ENCODE peak calls at places on chromosomes 5 and 9, in ten cellular contexts. H, W, Q, Y, J, G, T, L, K and X are unnamed samples.

GRCh38 chr5:169647566-169647965 is 10.5 kb downstream of the DOCK2 start:
- DNase-seq in J (no peak), L (no peak), T (no peak), Q (no peak), K (no peak), Y (no peak), G (peak; percentile 9), W (no peak), H (no peak), X (no peak)

GRCh38 chr5:143918961-143919360 is 107.0 kb downstream of the HMHB1 start:
- DNase-seq in K (no peak), Y (no peak), W (no peak), H (no peak), G (no peak), T (no peak), Q (no peak), L (no peak), J (no peak), X (no peak)

GRCh38 chr9:107484117-107484723 is 5.3 kb downstream of the KLF4 start:
- DNase-seq in G (peak; percentile 91), J (peak; percentile 64), H (no peak), W (no peak), T (peak; percentile 64), L (peak; percentile 57), Q (peak; percentile 51), Y (peak; percentile 64), K (peak; percentile 74), X (peak; percentile 93)

GRCh38 chr5:96509721-96510383 is 76.8 kb upstream of the PCSK1 start:
- DNase-seq in K (peak; percentile 61), L (no peak), G (peak; percentile 95), Q (peak; percentile 87), Y (peak; percentile 92), H (no peak), T (no peak), W (no peak), J (no peak), X (peak; percentile 93)

GRCh38 chr5:146331257-146331822 is 7.3 kb upstream of the POU4F3 start:
- DNase-seq in Q (no peak), W (no peak), K (no peak), J (no peak), G (no peak), T (no peak), H (no peak), Y (no peak), L (peak; percentile 85), X (no peak)

GRCh38 chr9:3491450-3491849 is 34.4 kb downstream of the RFX3 start:
- DNase-seq in L (no peak), J (no peak), T (no peak), W (no peak), G (no peak), H (no peak), Y (no peak), K (no peak), Q (no peak), X (no peak)

GRCh38 chr5:88145603-88146467 is 122.8 kb downstream of the TMEM161B start:
- DNase-seq in J (no peak), G (no peak), Q (no peak), K (peak; percentile 20), H (no peak), W (no peak), T (no peak), Y (peak; percentile 52), L (peak; percentile 79), X (peak; percentile 2)

GRCh38 chr9:98415782-98416181 is 160.3 kb upstream of the TBC1D2 start:
- DNase-seq in G (no peak), L (peak; percentile 61), K (no peak), J (no peak), W (no peak), T (no peak), Q (no peak), H (no peak), Y (no peak), X (no peak)

GRCh38 chr5:134519989-134520388 is 5.5 kb upstream of the JADE2 start:
- DNase-seq in H (no peak), Y (no peak), W (no peak), G (no peak), L (no peak), Q (no peak), J (no peak), K (no peak), T (no peak), X (no peak)

GRCh38 chr9:2023532-2023931 is 8.4 kb downstream of the SMARCA2 start:
- DNase-seq in H (no peak), T (no peak), Y (no peak), Q (no peak), G (no peak), J (no peak), K (no peak), W (no peak), L (no peak), X (no peak)

GRCh38 chr5:6703791-6704190 is 9.4 kb upstream of the TENT4A start:
- DNase-seq in J (no peak), Q (no peak), H (no peak), W (no peak), T (no peak), Y (peak; percentile 69), L (no peak), G (peak; percentile 54), K (no peak), X (no peak)

GRCh38 chr5:92378961-92379611 is 996.0 kb upstream of the ARRDC3 start:
- DNase-seq in W (no peak), L (peak; percentile 90), Q (no peak), H (no peak), G (peak; percentile 76), T (no peak), Y (peak; percentile 72), J (no peak), K (peak; percentile 61), X (peak; percentile 39)

GRCh38 chr5:77987331-77987730 is 211.2 kb upstream of the TBCA start:
- DNase-seq in Y (no peak), W (no peak), K (no peak), J (no peak), H (no peak), G (no peak), L (no peak), Q (no peak), T (no peak), X (no peak)

GRCh38 chr5:2877520-2877919 is 126.0 kb upstream of the IRX2 start:
- DNase-seq in H (peak; percentile 27), J (no peak), W (no peak), G (no peak), Y (no peak), T (no peak), K (no peak), L (peak; percentile 29), Q (no peak), X (no peak)

GRCh38 chr5:140084466-140084865 is 29.4 kb upstream of the PURA start:
- DNase-seq in J (no peak), K (no peak), Q (no peak), H (no peak), W (no peak), T (no peak), Y (peak; percentile 2), G (no peak), L (no peak), X (no peak)

GRCh38 chr5:4580772-4581171 is 559.4 kb upstream of the ADAMTS16 start:
- DNase-seq in K (no peak), Y (no peak), Q (no peak), G (no peak), W (no peak), H (no peak), L (no peak), T (no peak), J (no peak), X (no peak)

GRCh38 chr9:124770359-124771020 is 621 bp downstream of the NR6A1 start:
- DNase-seq in T (no peak), Y (no peak), H (no peak), K (no peak), J (peak; percentile 67), Q (peak; percentile 54), W (no peak), G (no peak), L (peak; percentile 82), X (no peak)

DNA sequence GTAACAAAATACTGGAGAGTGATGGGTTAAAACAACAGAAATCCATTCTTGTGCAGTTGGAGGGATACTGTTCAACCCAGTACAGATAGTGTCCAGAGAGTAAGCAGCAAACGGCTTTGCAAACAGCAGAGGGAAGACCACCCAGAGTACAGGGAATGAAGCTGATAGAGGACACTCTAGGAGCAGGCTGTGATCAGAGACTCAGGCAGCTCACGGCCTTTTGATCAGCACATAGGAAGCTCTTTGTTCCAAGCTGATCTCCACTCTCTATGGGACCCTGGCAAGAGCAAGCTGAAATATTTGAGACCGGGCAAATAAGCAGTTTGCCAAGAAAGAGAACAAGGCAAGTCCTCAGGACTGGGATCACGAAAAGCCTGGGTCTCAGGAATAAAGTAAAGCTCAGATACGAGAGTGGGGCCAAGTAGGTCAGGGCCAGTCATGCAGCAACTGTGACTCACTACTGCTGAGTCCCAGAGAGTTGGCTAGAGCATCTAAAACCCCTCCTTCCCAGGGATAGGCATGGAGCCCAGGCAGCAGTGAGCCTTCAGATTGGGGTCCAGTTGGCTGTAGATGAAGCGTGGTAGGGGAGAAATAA is 52.4 kb downstream of the MELK start:
- DNase-seq in T (peak; percentile 7), Q (peak; percentile 32), J (no peak), W (peak; percentile 10), H (peak; percentile 65), L (no peak), K (peak; percentile 73), G (peak; percentile 79), Y (peak; percentile 87), X (peak; percentile 71)
- H3K4me3 ChIP-seq in T (no peak overlapping the region), Q (no peak overlapping the region), J (no peak overlapping the region), W (no peak overlapping the region), H (no peak overlapping the region), L (no peak overlapping the region), K (no peak overlapping the region), G (no peak overlapping the region), Y (no peak overlapping the region), X (no peak overlapping the region)

GRCh38 chr5:141094481-141095262 is at the start of gene PCDHB2:
- DNase-seq in L (peak; percentile 91), Y (peak; percentile 23), T (no peak), Q (peak; percentile 35), W (no peak), H (no peak), J (no peak), K (peak; percentile 15), G (peak; percentile 1), X (peak; percentile 17)
- TF ChIP-seq CTCF in L (peak; percentile 90), Y (peak; percentile 25), T (no peak), Q (peak; percentile 58), W (no peak), H (no peak), J (no peak), K (peak; percentile 15), G (peak; percentile 2), X (no peak)

GRCh38 chr9:134408389-134408788 is 82.1 kb downstream of the RXRA start:
- DNase-seq in T (no peak), K (no peak), H (no peak), L (no peak), W (no peak), Y (no peak), J (no peak), Q (no peak), G (no peak), X (no peak)
- H3K4me3 ChIP-seq in T (no peak overlapping the region), K (no peak overlapping the region), H (no peak overlapping the region), L (no peak overlapping the region), W (no peak overlapping the region), Y (no peak overlapping the region), J (no peak overlapping the region), Q (no peak overlapping the region), G (no peak overlapping the region), X (no peak overlapping the region)

DNA sequence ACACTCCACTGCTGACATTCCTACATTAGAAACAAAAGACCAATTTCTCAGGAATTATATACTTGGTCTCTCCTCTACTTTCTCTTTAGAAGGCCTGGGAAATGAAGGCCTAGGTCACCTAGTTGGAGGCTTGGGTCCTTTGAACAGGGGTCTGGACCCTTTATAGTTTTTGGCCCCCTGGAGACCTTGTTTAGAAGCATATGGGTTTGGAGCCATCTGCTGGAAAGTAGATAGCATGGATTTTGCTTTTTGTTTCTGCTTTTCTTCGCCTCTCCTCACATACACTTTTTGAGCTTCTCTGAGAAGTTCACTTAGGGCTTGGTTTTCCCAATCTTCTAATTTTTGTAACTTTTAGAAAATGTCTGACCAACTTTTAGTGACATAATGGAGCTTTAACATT is 67.1 kb upstream of the CDK20 start:
- DNase-seq in Y (peak; percentile 12), J (no peak), L (peak; percentile 54), G (peak; percentile 64), Q (no peak), T (no peak), W (no peak), K (no peak), H (no peak), X (peak; percentile 26)
- TF ChIP-seq CTCF in Y (peak; percentile 49), J (no peak), L (peak; percentile 74), G (peak; percentile 79), Q (peak; percentile 59), T (peak; percentile 52), W (no peak), K (no peak), H (peak; percentile 14), X (peak; percentile 46)